ENCODE peak calls at places on chromosomes 12 and 14, in five cellular contexts. Z, U, N, O and W are unnamed samples.

GRCh38 chr14:70793637-70794036 is 15.7 kb downstream of the MAP3K9 start:
- DNase-seq in O (no peak), U (no peak), Z (no peak), N (no peak), W (no peak)

GRCh38 chr14:63852271-63852816 is 460 bp upstream of the SYNE2 start:
- DNase-seq in Z (no peak), U (no peak), N (no peak), O (peak), W (no peak)

GRCh38 chr14:96681826-96682225 is 115.4 kb upstream of the VRK1 start:
- DNase-seq in O (no peak), Z (peak), U (no peak), N (no peak), W (no peak)

GRCh38 chr12:116592116-116592637 is 33.0 kb downstream of the MAP1LC3B2 start:
- DNase-seq in U (no peak), N (no peak), Z (no peak), O (no peak), W (peak)

GRCh38 chr14:83463500-83464098 is 1929.9 kb upstream of the SEL1L start:
- DNase-seq in Z (peak), O (peak), U (peak), N (no peak), W (peak)

GRCh38 chr14:104132981-104133380 is 5.4 kb upstream of the KIF26A start:
- DNase-seq in Z (no peak), U (no peak), O (no peak), N (no peak), W (no peak)

GRCh38 chr12:106758349-106758951 is 16.0 kb upstream of the RIC8B start:
- DNase-seq in Z (no peak), U (no peak), O (no peak), N (no peak), W (no peak)

GRCh38 chr12:19894049-19894448 is 454.8 kb downstream of the AEBP2 start:
- DNase-seq in Z (peak), U (no peak), N (no peak), O (peak), W (no peak)

GRCh38 chr12:5861426-5861825 is 83.6 kb downstream of the ANO2 start:
- DNase-seq in U (no peak), O (no peak), Z (no peak), N (no peak), W (no peak)

GRCh38 chr12:63862187-63863107 is 17.9 kb downstream of the SRGAP1 start:
- DNase-seq in N (no peak), O (no peak), U (no peak), Z (peak), W (no peak)

GRCh38 chr12:123971770-123972447 is 722 bp downstream of the CCDC92 start:
- DNase-seq in N (peak), Z (peak), O (peak), U (no peak), W (peak)

GRCh38 chr12:46266869-46267617 is 1.8 kb downstream of the SLC38A1 start:
- DNase-seq in N (peak), U (no peak), Z (peak), O (peak), W (no peak)

GRCh38 chr14:60509438-60510253 is 700 bp downstream of the SIX6 start:
- DNase-seq in N (no peak), U (no peak), Z (peak), O (no peak), W (no peak)
- H3K4me3 ChIP-seq in N (peak), U (no peak), Z (no peak), O (no peak), W (no peak)

DNA sequence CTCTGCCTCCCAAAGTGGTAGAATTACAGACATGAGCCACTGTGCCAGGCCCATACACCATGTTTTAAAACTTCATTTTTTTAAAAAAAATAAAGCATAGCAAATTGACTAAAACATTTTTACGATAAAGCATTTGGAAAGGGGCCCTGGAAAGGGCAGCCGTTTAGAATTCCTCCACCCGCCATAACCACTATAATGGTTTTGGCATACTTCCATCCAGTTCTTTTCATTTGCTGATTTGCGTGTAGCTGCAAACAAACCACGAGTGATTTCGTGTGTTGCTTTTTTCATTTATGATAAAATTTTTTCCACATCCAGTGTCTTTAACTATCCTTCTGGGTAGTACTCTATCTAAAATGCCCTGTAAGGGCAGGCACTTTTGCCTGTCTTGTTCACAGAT is 91.8 kb upstream of the RIN3 start:
- DNase-seq in N (no peak), O (peak), U (no peak), Z (no peak), W (peak)
- TF ChIP-seq CTCF in N (no peak), O (no peak), U (no peak), Z (no peak), W (no peak)

GRCh38 chr14:89310211-89310610 is 106.8 kb downstream of the FOXN3 start:
- DNase-seq in U (no peak), N (no peak), Z (no peak), O (no peak), W (no peak)

GRCh38 chr14:89309670-89310177 is 107.3 kb downstream of the FOXN3 start:
- DNase-seq in U (no peak), Z (no peak), O (no peak), N (peak), W (no peak)

GRCh38 chr14:89308232-89308959 is 108.6 kb downstream of the FOXN3 start:
- DNase-seq in N (no peak), U (no peak), O (peak), Z (no peak), W (no peak)

GRCh38 chr14:89304972-89305703 is 111.9 kb downstream of the FOXN3 start:
- DNase-seq in U (no peak), N (no peak), O (peak), Z (no peak), W (peak)

GRCh38 chr14:89307409-89307808 is 109.6 kb downstream of the FOXN3 start:
- DNase-seq in N (no peak), Z (no peak), O (no peak), U (no peak), W (no peak)
- H3K4me3 ChIP-seq in N (no peak), Z (no peak), O (no peak), U (no peak), W (no peak)

GRCh38 chr12:4187916-4188315 is 85.6 kb upstream of the CCND2 start:
- DNase-seq in Z (no peak), U (no peak), O (no peak), N (no peak), W (no peak)
- TF ChIP-seq CTCF in Z (no peak), U (no peak), O (no peak), N (no peak), W (no peak)

DNA sequence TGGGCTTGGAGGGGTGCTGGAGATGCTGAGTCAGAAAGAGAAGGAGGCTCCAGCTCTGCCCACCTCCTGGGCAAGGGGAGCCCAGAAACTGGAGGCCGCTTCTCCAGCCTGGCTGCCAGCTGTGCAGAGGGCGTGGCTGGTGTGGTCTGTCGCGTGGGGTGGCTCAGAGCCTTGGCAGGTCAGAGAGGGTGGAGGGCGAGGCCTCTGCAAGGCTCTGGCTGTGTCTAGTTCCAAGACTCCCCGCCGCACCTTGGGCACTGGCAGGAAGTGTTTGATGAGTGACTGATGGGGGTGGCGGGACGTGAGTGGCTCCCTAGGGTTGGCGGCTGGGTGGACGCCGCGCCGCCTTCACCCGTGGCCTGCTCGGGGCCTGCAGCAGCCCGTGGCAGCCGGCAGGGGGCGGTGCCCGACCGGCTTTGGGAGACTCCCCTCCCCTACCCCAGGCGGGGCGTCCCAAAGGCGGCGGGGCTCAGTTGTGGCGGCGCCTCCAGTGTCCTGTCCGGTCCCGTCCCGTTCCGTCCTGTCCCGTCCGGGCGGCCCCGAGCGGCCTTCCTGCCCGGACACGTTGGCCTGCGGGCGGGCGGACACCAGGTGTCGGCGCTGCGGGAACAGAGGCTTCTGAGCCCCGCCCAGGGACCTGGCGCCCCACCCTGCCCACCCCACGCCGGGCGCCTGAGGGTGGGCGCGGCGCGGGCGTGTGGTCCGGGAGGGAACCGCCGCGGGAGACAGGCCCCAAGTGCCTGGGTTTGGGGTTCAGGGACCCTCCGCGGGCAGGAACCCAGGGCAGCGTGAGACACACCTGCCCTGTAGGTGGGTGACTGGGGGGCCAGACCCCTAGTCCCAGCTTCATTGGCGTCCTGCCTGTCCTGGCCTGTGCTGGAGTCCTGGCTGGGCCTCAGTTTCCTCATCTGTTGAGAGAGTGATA is 39.7 kb downstream of the KRT80 start:
- DNase-seq in U (no peak), N (no peak), O (peak), Z (peak), W (no peak)
- H3K4me3 ChIP-seq in U (peak), N (peak), O (peak), Z (no peak), W (peak)